ENCODE peak calls at places on chromosomes 11 and 22, in nine cellular contexts. One of them, this sample, is unnamed.

GRCh38 chr22:37377927-37378326 is 49.4 kb downstream of the ELFN2 start:
- DNase-seq in neuronal stem cell: no peak
- DNase-seq in BE2C: no peak
- DNase-seq in GM23248: no peak
- DNase-seq in GM12878: no peak
- DNase-seq in IMR-90: no peak
- DNase-seq in breast epithelium: no peak
- DNase-seq in A673: no peak
- DNase-seq in heart right ventricle: no peak
- DNase-seq in this sample: no peak

GRCh38 chr11:10500757-10501684 is 40.0 kb downstream of the RNF141 start:
- DNase-seq in neuronal stem cell: no peak
- DNase-seq in BE2C: no peak
- DNase-seq in GM23248: no peak
- DNase-seq in GM12878: no peak
- DNase-seq in IMR-90: no peak
- DNase-seq in breast epithelium: no peak
- DNase-seq in A673: no peak
- DNase-seq in heart right ventricle: no peak
- DNase-seq in this sample: no peak

GRCh38 chr11:106446961-106447360 is 369.5 kb downstream of the AASDHPPT start:
- DNase-seq in neuronal stem cell: no peak
- DNase-seq in BE2C: no peak
- DNase-seq in GM23248: no peak
- DNase-seq in GM12878: no peak
- DNase-seq in IMR-90: no peak
- DNase-seq in breast epithelium: no peak
- DNase-seq in A673: no peak
- DNase-seq in heart right ventricle: no peak
- DNase-seq in this sample: no peak

GRCh38 chr11:131744847-131745246 is 374.4 kb downstream of the NTM start:
- DNase-seq in neuronal stem cell: no peak
- DNase-seq in BE2C: no peak
- DNase-seq in GM23248: peak; percentile 83
- DNase-seq in GM12878: no peak
- DNase-seq in IMR-90: peak; percentile 97
- DNase-seq in breast epithelium: no peak
- DNase-seq in A673: no peak
- DNase-seq in heart right ventricle: no peak
- DNase-seq in this sample: no peak

GRCh38 chr11:8983552-8983951 is 19.3 kb upstream of the TMEM9B start:
- DNase-seq in neuronal stem cell: no peak
- DNase-seq in BE2C: no peak
- DNase-seq in GM23248: no peak
- DNase-seq in GM12878: no peak
- DNase-seq in IMR-90: no peak
- DNase-seq in breast epithelium: no peak
- DNase-seq in A673: no peak
- DNase-seq in heart right ventricle: no peak
- DNase-seq in this sample: no peak

GRCh38 chr11:122601131-122602125 is 54.1 kb upstream of the UBASH3B start:
- DNase-seq in neuronal stem cell: no peak
- DNase-seq in BE2C: no peak
- DNase-seq in GM23248: peak; percentile 90
- DNase-seq in GM12878: no peak
- DNase-seq in IMR-90: peak; percentile 69
- DNase-seq in breast epithelium: no peak
- DNase-seq in A673: no peak
- DNase-seq in heart right ventricle: no peak
- DNase-seq in this sample: no peak

GRCh38 chr11:109150603-109151002 is 271.4 kb upstream of the C11orf87 start:
- DNase-seq in neuronal stem cell: peak; percentile 12
- DNase-seq in BE2C: no peak
- DNase-seq in GM23248: no peak
- DNase-seq in GM12878: no peak
- DNase-seq in IMR-90: no peak
- DNase-seq in breast epithelium: no peak
- DNase-seq in A673: no peak
- DNase-seq in heart right ventricle: no peak
- DNase-seq in this sample: no peak

GRCh38 chr11:72236083-72236697 is 7.8 kb downstream of the PHOX2A start:
- DNase-seq in neuronal stem cell: no peak
- DNase-seq in BE2C: no peak
- DNase-seq in GM23248: no peak
- DNase-seq in GM12878: no peak
- DNase-seq in IMR-90: peak; percentile 50
- DNase-seq in breast epithelium: peak; percentile 9
- DNase-seq in A673: no peak
- DNase-seq in heart right ventricle: no peak
- DNase-seq in this sample: no peak

GRCh38 chr11:8263769-8264410 is at the start of gene LMO1:
- DNase-seq in neuronal stem cell: peak; percentile 86
- DNase-seq in BE2C: peak; percentile 86
- DNase-seq in GM23248: peak; percentile 83
- DNase-seq in GM12878: no peak
- DNase-seq in IMR-90: peak; percentile 62
- DNase-seq in breast epithelium: peak; percentile 28
- DNase-seq in A673: peak; percentile 81
- DNase-seq in heart right ventricle: peak; percentile 84
- DNase-seq in this sample: peak; percentile 96

DNA sequence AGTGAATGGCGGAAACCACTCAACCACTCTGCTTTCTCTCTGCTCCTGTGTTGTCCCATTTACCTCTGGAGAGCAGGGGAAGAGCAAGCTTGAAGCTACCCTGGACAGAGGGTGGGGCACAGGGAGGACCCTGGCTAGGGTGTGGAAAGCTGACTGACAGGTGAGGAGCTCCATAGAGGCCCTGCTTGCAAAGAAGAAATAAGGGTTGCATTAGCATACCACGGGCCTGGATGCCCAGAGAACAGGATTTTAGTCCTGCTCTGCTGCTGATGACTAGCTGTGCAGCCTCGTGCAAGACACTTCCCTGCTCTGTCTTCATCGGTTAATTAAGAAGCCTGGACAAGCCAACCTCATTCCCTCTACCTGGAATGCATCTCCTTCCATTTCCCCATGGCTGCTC is 135.0 kb downstream of the BUD13 start:
- DNase-seq in neuronal stem cell: no peak
- DNase-seq in BE2C: no peak
- DNase-seq in GM23248: no peak
- DNase-seq in GM12878: no peak
- DNase-seq in IMR-90: no peak
- DNase-seq in breast epithelium: no peak
- DNase-seq in A673: no peak
- DNase-seq in heart right ventricle: no peak
- DNase-seq in this sample: no peak
- H3K27me3 ChIP-seq in neuronal stem cell: no peaks in the 10 kb centered on the region
- H3K27me3 ChIP-seq in BE2C: no peaks in the 10 kb centered on the region
- H3K27me3 ChIP-seq in GM23248: peaks cover 15% of the 10 kb centered on the region
- H3K27me3 ChIP-seq in GM12878: no peaks in the 10 kb centered on the region
- H3K27me3 ChIP-seq in IMR-90: peaks cover 1% of the 10 kb centered on the region
- H3K27me3 ChIP-seq in breast epithelium: no peaks in the 10 kb centered on the region
- H3K27me3 ChIP-seq in A673: peaks cover 30% of the 10 kb centered on the region
- H3K27me3 ChIP-seq in heart right ventricle: peaks cover 41% of the 10 kb centered on the region
- H3K27me3 ChIP-seq in this sample: no peaks in the 10 kb centered on the region

GRCh38 chr11:18071098-18071705 is 25.1 kb upstream of the TPH1 start:
- DNase-seq in neuronal stem cell: no peak
- DNase-seq in BE2C: no peak
- DNase-seq in GM23248: no peak
- DNase-seq in GM12878: no peak
- DNase-seq in IMR-90: peak; percentile 81
- DNase-seq in breast epithelium: no peak
- DNase-seq in A673: no peak
- DNase-seq in heart right ventricle: no peak
- DNase-seq in this sample: no peak
- H3K27me3 ChIP-seq in neuronal stem cell: no peaks in the 10 kb centered on the region
- H3K27me3 ChIP-seq in BE2C: no peaks in the 10 kb centered on the region
- H3K27me3 ChIP-seq in GM23248: no peaks in the 10 kb centered on the region
- H3K27me3 ChIP-seq in GM12878: no peaks in the 10 kb centered on the region
- H3K27me3 ChIP-seq in IMR-90: no peaks in the 10 kb centered on the region
- H3K27me3 ChIP-seq in breast epithelium: no peaks in the 10 kb centered on the region
- H3K27me3 ChIP-seq in A673: no peaks in the 10 kb centered on the region
- H3K27me3 ChIP-seq in heart right ventricle: no peaks in the 10 kb centered on the region
- H3K27me3 ChIP-seq in this sample: no peaks in the 10 kb centered on the region

GRCh38 chr22:30224161-30224857 is 22.2 kb downstream of the LIF start:
- DNase-seq in neuronal stem cell: no peak
- DNase-seq in BE2C: no peak
- DNase-seq in GM23248: peak; percentile 75
- DNase-seq in GM12878: peak; percentile 27
- DNase-seq in IMR-90: no peak
- DNase-seq in breast epithelium: no peak
- DNase-seq in A673: no peak
- DNase-seq in heart right ventricle: no peak
- DNase-seq in this sample: no peak
- H3K27me3 ChIP-seq in neuronal stem cell: no peaks in the 10 kb centered on the region
- H3K27me3 ChIP-seq in BE2C: no peaks in the 10 kb centered on the region
- H3K27me3 ChIP-seq in GM23248: no peaks in the 10 kb centered on the region
- H3K27me3 ChIP-seq in GM12878: no peaks in the 10 kb centered on the region
- H3K27me3 ChIP-seq in IMR-90: no peaks in the 10 kb centered on the region
- H3K27me3 ChIP-seq in breast epithelium: no peaks in the 10 kb centered on the region
- H3K27me3 ChIP-seq in A673: no peaks in the 10 kb centered on the region
- H3K27me3 ChIP-seq in heart right ventricle: peaks cover 96% of the 10 kb centered on the region
- H3K27me3 ChIP-seq in this sample: no peaks in the 10 kb centered on the region

GRCh38 chr11:20155683-20156279 is 4.5 kb downstream of the DBX1 start:
- DNase-seq in neuronal stem cell: no peak
- DNase-seq in BE2C: no peak
- DNase-seq in GM23248: no peak
- DNase-seq in GM12878: no peak
- DNase-seq in IMR-90: no peak
- DNase-seq in breast epithelium: no peak
- DNase-seq in A673: no peak
- DNase-seq in heart right ventricle: no peak
- DNase-seq in this sample: no peak
- H3K27me3 ChIP-seq in neuronal stem cell: peaks cover 19% of the 10 kb centered on the region
- H3K27me3 ChIP-seq in BE2C: peaks cover 34% of the 10 kb centered on the region
- H3K27me3 ChIP-seq in GM23248: peaks cover 61% of the 10 kb centered on the region
- H3K27me3 ChIP-seq in GM12878: peaks cover 13% of the 10 kb centered on the region
- H3K27me3 ChIP-seq in IMR-90: peaks cover 64% of the 10 kb centered on the region
- H3K27me3 ChIP-seq in breast epithelium: peaks cover 68% of the 10 kb centered on the region
- H3K27me3 ChIP-seq in A673: peaks cover 64% of the 10 kb centered on the region
- H3K27me3 ChIP-seq in heart right ventricle: peaks cover 91% of the 10 kb centered on the region
- H3K27me3 ChIP-seq in this sample: no peaks in the 10 kb centered on the region

DNA sequence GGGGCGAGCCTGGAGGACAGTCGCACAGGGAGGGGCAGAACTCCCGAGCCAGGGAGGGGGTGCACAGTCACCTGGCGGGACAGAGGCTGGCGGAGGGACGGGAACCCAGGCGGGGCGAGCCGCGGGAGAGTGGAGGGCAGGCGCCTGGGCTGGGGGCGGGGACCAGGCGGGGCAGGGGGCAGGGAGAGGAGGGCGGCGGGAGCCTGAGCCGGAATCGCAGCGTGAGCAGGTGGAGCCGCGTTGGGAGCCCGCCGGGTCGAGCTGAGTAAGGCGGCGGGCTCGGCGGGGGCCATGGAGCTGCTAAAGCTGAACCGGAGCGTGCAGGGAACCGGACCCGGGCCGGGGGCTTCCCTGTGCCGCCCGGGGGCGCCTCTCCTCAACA is at the start of gene CCKBR:
- DNase-seq in neuronal stem cell: peak; percentile 43
- DNase-seq in BE2C: no peak
- DNase-seq in GM23248: no peak
- DNase-seq in GM12878: no peak
- DNase-seq in IMR-90: no peak
- DNase-seq in breast epithelium: no peak
- DNase-seq in A673: peak; percentile 15
- DNase-seq in heart right ventricle: no peak
- DNase-seq in this sample: peak; percentile 81
- H3K27me3 ChIP-seq in neuronal stem cell: peaks cover 1% of the 10 kb centered on the region
- H3K27me3 ChIP-seq in BE2C: peaks cover 30% of the 10 kb centered on the region
- H3K27me3 ChIP-seq in GM23248: peaks cover 54% of the 10 kb centered on the region
- H3K27me3 ChIP-seq in GM12878: peaks cover 19% of the 10 kb centered on the region
- H3K27me3 ChIP-seq in IMR-90: peaks cover 59% of the 10 kb centered on the region
- H3K27me3 ChIP-seq in breast epithelium: peaks cover 38% of the 10 kb centered on the region
- H3K27me3 ChIP-seq in A673: peaks cover 68% of the 10 kb centered on the region
- H3K27me3 ChIP-seq in heart right ventricle: peaks cover 32% of the 10 kb centered on the region
- H3K27me3 ChIP-seq in this sample: no peaks in the 10 kb centered on the region

DNA sequence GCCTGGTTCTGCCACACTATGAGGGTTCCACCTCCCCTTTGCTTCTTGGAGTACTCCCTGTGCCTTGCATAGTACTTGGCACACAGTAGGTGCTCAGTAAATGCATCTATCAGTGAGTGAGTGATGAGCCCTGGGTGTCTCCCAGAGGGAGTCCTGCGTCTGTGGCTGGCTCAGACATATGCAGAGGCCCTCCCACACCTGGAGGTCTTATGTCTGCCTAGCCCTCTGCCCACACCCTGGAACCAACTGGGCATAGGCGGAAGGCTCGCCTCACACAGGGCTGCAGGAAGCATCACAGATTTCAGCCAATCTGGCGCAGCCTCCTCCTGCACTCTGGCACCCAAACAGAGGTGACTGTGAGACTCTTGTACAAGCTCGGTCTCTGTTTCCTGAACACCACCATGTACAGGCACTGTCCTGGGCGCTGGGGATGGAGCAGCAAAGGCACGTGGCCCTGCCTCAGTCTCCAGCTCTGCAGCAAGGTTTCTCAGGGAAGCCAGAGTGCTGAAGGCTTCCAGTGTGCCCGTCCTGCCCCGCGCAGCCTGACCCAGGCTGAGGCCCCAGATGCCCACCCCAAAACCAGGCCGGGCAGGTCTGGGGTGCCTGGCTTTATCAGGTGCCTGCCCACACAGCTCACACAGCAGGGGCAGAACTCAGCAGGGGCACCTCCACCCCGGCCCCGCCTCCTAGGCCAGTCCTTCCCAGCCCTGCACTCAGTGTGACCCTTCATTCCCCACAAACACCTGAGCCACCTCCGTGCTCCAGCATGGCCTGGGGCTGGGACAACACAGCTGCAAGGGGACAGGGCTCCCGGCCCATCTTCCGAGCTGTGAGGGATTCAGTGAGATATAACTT is 26.7 kb downstream of the FLRT1 start:
- DNase-seq in neuronal stem cell: no peak
- DNase-seq in BE2C: no peak
- DNase-seq in GM23248: no peak
- DNase-seq in GM12878: no peak
- DNase-seq in IMR-90: no peak
- DNase-seq in breast epithelium: no peak
- DNase-seq in A673: no peak
- DNase-seq in heart right ventricle: no peak
- DNase-seq in this sample: no peak
- H3K27me3 ChIP-seq in neuronal stem cell: peaks cover 13% of the 10 kb centered on the region
- H3K27me3 ChIP-seq in BE2C: no peaks in the 10 kb centered on the region
- H3K27me3 ChIP-seq in GM23248: no peaks in the 10 kb centered on the region
- H3K27me3 ChIP-seq in GM12878: no peaks in the 10 kb centered on the region
- H3K27me3 ChIP-seq in IMR-90: peaks cover 4% of the 10 kb centered on the region
- H3K27me3 ChIP-seq in breast epithelium: no peaks in the 10 kb centered on the region
- H3K27me3 ChIP-seq in A673: no peaks in the 10 kb centered on the region
- H3K27me3 ChIP-seq in heart right ventricle: peaks cover 6% of the 10 kb centered on the region
- H3K27me3 ChIP-seq in this sample: no peaks in the 10 kb centered on the region

GRCh38 chr11:116537121-116537520 is 235.7 kb downstream of the BUD13 start:
- DNase-seq in neuronal stem cell: no peak
- DNase-seq in BE2C: no peak
- DNase-seq in GM23248: no peak
- DNase-seq in GM12878: no peak
- DNase-seq in IMR-90: no peak
- DNase-seq in breast epithelium: no peak
- DNase-seq in A673: no peak
- DNase-seq in heart right ventricle: no peak
- DNase-seq in this sample: peak; percentile 19
- H3K27me3 ChIP-seq in neuronal stem cell: no peaks in the 10 kb centered on the region
- H3K27me3 ChIP-seq in BE2C: no peaks in the 10 kb centered on the region
- H3K27me3 ChIP-seq in GM23248: peaks cover 19% of the 10 kb centered on the region
- H3K27me3 ChIP-seq in GM12878: peaks cover 11% of the 10 kb centered on the region
- H3K27me3 ChIP-seq in IMR-90: peaks cover 5% of the 10 kb centered on the region
- H3K27me3 ChIP-seq in breast epithelium: peaks cover 25% of the 10 kb centered on the region
- H3K27me3 ChIP-seq in A673: peaks cover 94% of the 10 kb centered on the region
- H3K27me3 ChIP-seq in heart right ventricle: peaks cover 58% of the 10 kb centered on the region
- H3K27me3 ChIP-seq in this sample: no peaks in the 10 kb centered on the region

This sample was measured in aorta.